ENCODE peak calls at places on chromosomes 3 and 15, in ten cellular contexts. M is Panc1; L is gastrocnemius medialis; V is endodermal cell; O is upper lobe of right lung; K is testis; Y is IMR-90; G is effector memory CD4-positive, alpha-beta T cell; I is fibroblast of lung; T is breast epithelium. N is an unnamed sample. For H3K4me1, the result is how much of the 10 kb centered on the place peaks cover.

GRCh38 chr15:101237161-101237775 is 14.6 kb downstream of the CHSY1 start:
- DNase-seq in M (no peak), L (no peak), V (peak), O (no peak), K (no peak), Y (no peak), G (no peak), I (no peak), T (no peak), N (no peak)

GRCh38 chr3:197289726-197290125 is 8.7 kb downstream of the DLG1 start:
- DNase-seq in M (no peak), L (no peak), V (no peak), O (no peak), K (no peak), Y (peak), G (no peak), I (no peak), T (no peak), N (no peak)

GRCh38 chr3:63349583-63350177 is 71.6 kb downstream of the SYNPR start:
- DNase-seq in M (peak), L (no peak), V (peak), O (no peak), K (peak), Y (peak), G (no peak), I (peak), T (no peak), N (no peak)

GRCh38 chr3:123667784-123668183 is 82.9 kb upstream of the HACD2 start:
- DNase-seq in M (no peak), L (no peak), V (no peak), O (no peak), K (no peak), Y (peak), G (no peak), I (no peak), T (no peak), N (no peak)

GRCh38 chr3:28590216-28590615 is 241.6 kb upstream of the AZI2 start:
- DNase-seq in M (no peak), L (no peak), V (no peak), O (no peak), K (no peak), Y (peak), G (no peak), I (peak), T (no peak), N (no peak)

GRCh38 chr3:142613491-142613890 is 17.3 kb downstream of the PLS1 start:
- DNase-seq in M (no peak), L (no peak), V (no peak), O (no peak), K (no peak), Y (no peak), G (no peak), I (no peak), T (no peak), N (no peak)

GRCh38 chr15:37682304-37682703 is 252.1 kb upstream of the TMCO5A start:
- DNase-seq in M (no peak), L (no peak), V (peak), O (no peak), K (no peak), Y (peak), G (no peak), I (peak), T (no peak), N (no peak)

GRCh38 chr15:89531796-89532537 is 35.6 kb upstream of the RHCG start:
- DNase-seq in M (no peak), L (no peak), V (no peak), O (no peak), K (no peak), Y (no peak), G (no peak), I (no peak), T (no peak), N (no peak)

GRCh38 chr15:66229790-66230460 is 23.6 kb downstream of the MEGF11 start:
- DNase-seq in M (no peak), L (no peak), V (no peak), O (peak), K (no peak), Y (no peak), G (no peak), I (no peak), T (no peak), N (no peak)

GRCh38 chr3:105747621-105748165 is 121.1 kb downstream of the CBLB start:
- DNase-seq in M (no peak), L (no peak), V (no peak), O (no peak), K (no peak), Y (no peak), G (no peak), I (peak), T (no peak), N (no peak)
- H3K4me1 ChIP-seq in M (under half), L (under half), V (under half), O (under half), K (under half), Y (under half), G (under half), I (under half), T (under half), N (half or more)

GRCh38 chr3:13010770-13011169 is 62.5 kb downstream of the IQSEC1 start:
- DNase-seq in M (no peak), L (no peak), V (no peak), O (no peak), K (no peak), Y (no peak), G (no peak), I (no peak), T (no peak), N (no peak)
- H3K4me1 ChIP-seq in M (under half), L (under half), V (under half), O (under half), K (under half), Y (under half), G (half or more), I (under half), T (under half), N (half or more)

DNA sequence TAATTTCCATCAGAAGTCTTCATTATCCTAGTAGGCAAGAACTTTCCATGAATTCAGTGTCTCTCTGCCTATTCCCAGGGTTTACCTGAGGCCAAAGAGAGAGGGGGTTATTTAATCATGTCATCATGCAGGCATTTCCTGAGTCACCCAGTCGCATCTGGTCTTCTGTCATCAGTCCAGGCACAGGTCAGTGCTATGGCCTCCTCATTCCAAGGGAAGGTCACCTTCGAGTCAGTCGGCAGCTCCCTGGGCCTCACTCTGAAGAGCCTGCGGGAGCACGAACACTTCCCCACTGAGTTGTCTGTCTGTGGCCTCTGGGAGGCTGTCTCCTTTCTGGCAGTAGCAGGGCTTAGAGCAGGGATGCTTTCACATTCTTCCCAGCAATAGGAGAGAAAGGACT is 26.2 kb upstream of the LRTM1 start:
- DNase-seq in M (no peak), L (no peak), V (peak), O (no peak), K (no peak), Y (peak), G (no peak), I (peak), T (no peak), N (no peak)
- H3K4me1 ChIP-seq in M (under half), L (under half), V (under half), O (under half), K (under half), Y (under half), G (under half), I (under half), T (under half), N (under half)

GRCh38 chr15:85004551-85004950 is 22.9 kb downstream of the PDE8A start:
- DNase-seq in M (no peak), L (no peak), V (no peak), O (no peak), K (no peak), Y (no peak), G (no peak), I (no peak), T (no peak), N (no peak)

GRCh38 chr15:85006655-85007054 is 25.0 kb downstream of the PDE8A start:
- DNase-seq in M (no peak), L (no peak), V (no peak), O (no peak), K (no peak), Y (no peak), G (no peak), I (no peak), T (no peak), N (no peak)

GRCh38 chr15:85005744-85006143 is 24.1 kb downstream of the PDE8A start:
- DNase-seq in M (no peak), L (no peak), V (no peak), O (peak), K (no peak), Y (no peak), G (no peak), I (no peak), T (no peak), N (no peak)

GRCh38 chr15:85006201-85006600 is 24.5 kb downstream of the PDE8A start:
- DNase-seq in M (no peak), L (no peak), V (no peak), O (no peak), K (no peak), Y (no peak), G (no peak), I (no peak), T (no peak), N (no peak)

DNA sequence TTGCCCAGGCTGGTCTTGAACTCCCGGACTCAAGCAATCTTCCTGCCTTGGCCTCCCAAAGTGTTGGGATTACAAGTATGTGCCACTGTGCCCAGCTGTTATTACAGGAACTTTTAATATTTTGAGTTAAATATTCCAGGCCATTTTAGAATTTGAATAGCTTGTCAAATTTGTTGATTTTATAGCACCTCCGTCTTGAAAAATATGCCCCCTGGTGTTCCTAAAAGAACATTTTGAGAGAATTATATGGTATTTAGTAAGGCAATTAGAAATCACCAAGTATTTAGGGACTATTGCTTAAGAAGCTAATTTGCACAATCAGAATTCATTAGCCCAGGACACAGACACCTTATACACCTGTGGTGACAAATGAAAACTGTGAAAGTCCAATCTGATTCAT is 23.7 kb downstream of the PDE8A start:
- DNase-seq in M (no peak), L (no peak), V (no peak), O (no peak), K (no peak), Y (no peak), G (no peak), I (no peak), T (no peak), N (no peak)
- H3K4me1 ChIP-seq in M (under half), L (half or more), V (under half), O (half or more), K (under half), Y (under half), G (under half), I (under half), T (under half), N (under half)

DNA sequence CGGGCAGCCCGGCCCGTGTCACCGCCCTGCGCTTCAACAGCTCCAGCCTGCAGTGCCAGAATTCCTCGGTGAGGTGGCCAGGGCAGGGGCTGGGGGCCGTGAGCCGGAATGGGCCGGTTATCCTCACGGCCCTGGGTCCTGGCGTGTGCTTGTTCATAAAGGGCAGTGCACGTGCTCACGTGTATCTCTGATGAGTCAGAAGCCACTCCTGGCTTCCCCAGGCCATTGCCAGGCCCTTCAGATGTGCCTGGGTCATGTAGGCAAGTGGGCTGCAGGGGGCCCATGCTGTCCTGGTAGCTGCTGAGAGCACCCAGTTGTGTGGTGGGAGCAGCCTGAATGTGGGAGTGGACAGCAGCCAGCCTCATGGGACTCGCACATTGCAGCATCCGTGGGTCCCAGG is 29.2 kb downstream of the PLXNA1 start:
- DNase-seq in M (no peak), L (no peak), V (no peak), O (no peak), K (no peak), Y (peak), G (no peak), I (peak), T (no peak), N (no peak)
- H3K4me1 ChIP-seq in M (under half), L (under half), V (under half), O (under half), K (under half), Y (under half), G (under half), I (under half), T (under half), N (under half)

DNA sequence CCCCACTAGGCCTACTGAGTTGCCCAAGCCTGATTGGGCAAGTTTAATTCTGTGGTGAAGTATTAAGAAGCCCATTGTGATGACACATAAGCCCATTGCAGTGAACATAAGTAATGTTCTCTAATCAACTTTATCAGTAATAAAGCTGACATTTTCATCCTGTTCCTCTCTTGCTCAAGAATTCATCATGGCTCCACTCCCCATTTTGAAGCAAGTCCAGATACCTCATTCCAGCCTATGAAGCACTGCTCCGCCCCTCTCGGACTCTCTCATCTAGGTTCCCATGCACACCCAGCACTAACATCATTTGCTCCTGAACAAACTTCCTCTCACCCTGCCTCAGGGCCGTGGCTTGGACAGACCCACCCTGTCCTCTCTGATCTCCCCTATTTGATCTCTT is 10.5 kb downstream of the SHF start:
- DNase-seq in M (no peak), L (no peak), V (no peak), O (no peak), K (no peak), Y (no peak), G (no peak), I (no peak), T (no peak), N (no peak)
- H3K4me1 ChIP-seq in M (under half), L (under half), V (under half), O (under half), K (under half), Y (under half), G (under half), I (under half), T (under half), N (under half)

GRCh38 chr3:172514678-172515077 is 8.6 kb downstream of the TNFSF10 start:
- DNase-seq in M (no peak), L (no peak), V (peak), O (no peak), K (no peak), Y (no peak), G (no peak), I (no peak), T (no peak), N (no peak)
- H3K4me1 ChIP-seq in M (under half), L (under half), V (under half), O (half or more), K (under half), Y (under half), G (half or more), I (under half), T (under half), N (half or more)

GRCh38 chr3:171455603-171456550 is 4.3 kb downstream of the TNIK start:
- DNase-seq in M (no peak), L (no peak), V (no peak), O (no peak), K (no peak), Y (no peak), G (no peak), I (no peak), T (no peak), N (no peak)
- H3K4me1 ChIP-seq in M (under half), L (half or more), V (under half), O (under half), K (under half), Y (under half), G (under half), I (under half), T (under half), N (under half)

N was measured in CD8-positive, alpha-beta memory T cell.